ENCODE peak calls at places on chromosomes 16 and 17, in five cellular contexts. C is stimulated activated CD8-positive, alpha-beta memory T cell treated with anti-CD3 and anti-CD28 coated beads, Interleukin-7, amount 100 ng/mL, for 1 hour; R is AG09319; V is mesendoderm; G is AG04449. H is an unnamed sample.

GRCh38 chr17:19482571-19482970 is 51.1 kb upstream of the SLC47A1 start:
- DNase-seq in C (no peak), V (peak), G (no peak), R (no peak), H (peak)

GRCh38 chr17:41959336-41960095 is 7.1 kb upstream of the CNP start:
- DNase-seq in V (peak), C (no peak), G (no peak), R (peak), H (peak)

GRCh38 chr17:73998246-73999220 is 204.9 kb upstream of the RPL38 start:
- DNase-seq in G (no peak), V (peak), C (peak), R (no peak), H (peak)

GRCh38 chr16:53864819-53865491 is 161.0 kb downstream of the FTO start:
- DNase-seq in G (no peak), C (no peak), V (peak), R (no peak), H (peak)

GRCh38 chr16:51549836-51550235 is 398.8 kb upstream of the SALL1 start:
- DNase-seq in G (no peak), V (no peak), C (no peak), R (no peak), H (no peak)

GRCh38 chr17:6558932-6559752 is 2.8 kb upstream of the PITPNM3 start:
- DNase-seq in G (no peak), C (no peak), V (no peak), R (no peak), H (no peak)

GRCh38 chr17:4806420-4806769 is 557 bp upstream of the PLD2 start:
- DNase-seq in R (no peak), V (no peak), G (no peak), C (no peak), H (no peak)

GRCh38 chr16:31484491-31485171 is 1.7 kb downstream of the SLC5A2 start:
- DNase-seq in C (no peak), R (no peak), G (no peak), V (peak), H (no peak)

GRCh38 chr17:27396045-27396444 is 60.2 kb upstream of the KSR1 start:
- DNase-seq in R (no peak), V (no peak), C (no peak), G (no peak), H (no peak)

GRCh38 chr17:416293-417206 is 63.9 kb upstream of the RPH3AL start:
- DNase-seq in R (no peak), G (no peak), V (peak), C (no peak), H (no peak)

GRCh38 chr16:85860413-85861094 is 38.4 kb upstream of the IRF8 start:
- DNase-seq in C (no peak), V (no peak), R (no peak), G (no peak), H (no peak)

GRCh38 chr17:60565233-60565632 is 34.8 kb upstream of the PPM1D start:
- DNase-seq in G (no peak), R (no peak), C (no peak), V (no peak), H (no peak)

GRCh38 chr17:17033466-17033865 is 8.8 kb upstream of the MPRIP start:
- DNase-seq in V (no peak), C (no peak), G (no peak), R (no peak), H (no peak)

GRCh38 chr16:66188786-66189725 is 177.4 kb upstream of the CDH5 start:
- DNase-seq in G (no peak), C (no peak), R (peak), V (no peak), H (no peak)

H was measured in epithelial cell of esophagus.